ENCODE peak calls at places on chromosomes 3 and 15, in ten cellular contexts. U is central memory CD4-positive, alpha-beta T cell; S is NCI-H1105 treated with DMSO at 0.1 percent for 48 hours; C is lower lobe of right lung; Q is stimulated activated CD8-positive, alpha-beta memory T cell treated with anti-CD3 and anti-CD28 coated beads, Interleukin-15, amount 100 ng/mL, for 24 hours; F is NCI-H524; W is stimulated activated CD4-positive, alpha-beta T cell treated with anti-CD3 and anti-CD28 coated beads, TNF-alpha, amount 100 ng/mL, for 4 hours; H is right cardiac atrium; I is hepatocyte; O is fibroblast of lung. V is an unnamed sample.

GRCh38 chr3:115922681-115923347 is 299.5 kb downstream of the GAP43 start:
- DNase-seq in W (no peak), C (no peak), S (peak), Q (no peak), F (peak), U (no peak), H (no peak), O (peak), I (peak), V (peak)

GRCh38 chr3:65810277-65810676 is 228.4 kb downstream of the MAGI1 start:
- DNase-seq in H (no peak), S (no peak), W (no peak), O (no peak), C (no peak), I (no peak), U (no peak), Q (no peak), F (no peak), V (peak)

GRCh38 chr3:43405888-43406636 is 119.7 kb downstream of the SNRK start:
- DNase-seq in Q (no peak), I (peak), U (no peak), O (peak), F (no peak), C (no peak), S (no peak), W (no peak), H (no peak), V (no peak)

GRCh38 chr3:188486952-188487351 is 333.0 kb downstream of the LPP start:
- DNase-seq in I (no peak), S (no peak), W (no peak), F (no peak), U (no peak), C (no peak), Q (no peak), H (no peak), O (no peak), V (no peak)

GRCh38 chr3:188518416-188518815 is 364.5 kb downstream of the LPP start:
- DNase-seq in F (no peak), C (no peak), O (no peak), S (no peak), W (no peak), I (no peak), U (no peak), H (no peak), Q (no peak), V (no peak)

GRCh38 chr15:25345943-25346342 is 92.9 kb downstream of the UBE3A start:
- DNase-seq in Q (no peak), C (no peak), S (peak), H (peak), F (no peak), O (peak), W (no peak), U (no peak), I (no peak), V (peak)

GRCh38 chr15:42577514-42578031 is 2.2 kb downstream of the STARD9 start:
- DNase-seq in W (no peak), S (no peak), I (no peak), O (peak), Q (no peak), U (no peak), H (no peak), C (no peak), F (peak), V (peak)

GRCh38 chr3:105108823-105109222 is 257.9 kb upstream of the ALCAM start:
- DNase-seq in F (no peak), U (no peak), I (no peak), Q (no peak), C (no peak), W (no peak), S (no peak), O (peak), H (no peak), V (no peak)

GRCh38 chr3:55166577-55167555 is 239.0 kb upstream of the LRTM1 start:
- DNase-seq in W (no peak), O (peak), C (no peak), U (no peak), Q (no peak), S (no peak), I (no peak), F (no peak), H (no peak), V (no peak)

GRCh38 chr3:138245026-138245425 is 57.9 kb downstream of the ARMC8 start:
- DNase-seq in U (no peak), S (no peak), I (no peak), F (no peak), Q (no peak), O (no peak), C (no peak), W (no peak), H (no peak), V (no peak)

GRCh38 chr3:43239755-43240154 is 46.6 kb upstream of the SNRK start:
- DNase-seq in Q (no peak), U (no peak), I (no peak), S (no peak), F (no peak), H (no peak), C (no peak), W (no peak), O (no peak), V (no peak)

GRCh38 chr3:41362638-41363559 is 163.6 kb downstream of the CTNNB1 start:
- DNase-seq in I (peak), S (no peak), C (no peak), H (peak), O (no peak), U (no peak), F (peak), W (no peak), Q (no peak), V (peak)

GRCh38 chr3:108838411-108838810 is 15.8 kb downstream of the TRAT1 start:
- DNase-seq in S (no peak), Q (no peak), I (no peak), H (no peak), O (no peak), U (peak), C (no peak), F (no peak), W (no peak), V (no peak)

GRCh38 chr3:72086051-72086711 is 301.2 kb upstream of the PROK2 start:
- DNase-seq in Q (no peak), I (peak), U (no peak), W (no peak), F (no peak), S (no peak), C (no peak), H (no peak), O (peak), V (no peak)

GRCh38 chr3:192444096-192444790 is 283.1 kb downstream of the FGF12 start:
- DNase-seq in H (peak), O (peak), W (no peak), F (peak), C (peak), S (peak), U (no peak), I (peak), Q (peak), V (peak)

GRCh38 chr3:133441867-133442270 is 42.0 kb downstream of the BFSP2 start:
- DNase-seq in H (no peak), C (no peak), O (no peak), Q (no peak), I (no peak), S (no peak), U (no peak), F (no peak), W (no peak), V (no peak)

GRCh38 chr3:186476044-186476468 is 68.1 kb downstream of the CRYGS start:
- DNase-seq in S (no peak), C (no peak), H (no peak), O (peak), W (no peak), F (no peak), I (no peak), Q (no peak), U (no peak), V (no peak)

GRCh38 chr3:164608554-164609276 is 469.6 kb downstream of the SI start:
- DNase-seq in I (no peak), S (no peak), C (no peak), F (no peak), Q (no peak), U (no peak), O (no peak), H (no peak), W (no peak), V (no peak)

GRCh38 chr3:12479919-12480425 is 4.3 kb upstream of the TSEN2 start:
- DNase-seq in U (peak), W (no peak), Q (no peak), C (no peak), I (peak), O (peak), F (peak), S (peak), H (peak), V (peak)

GRCh38 chr3:43996379-43997301 is 245.0 kb upstream of the TOPAZ1 start:
- DNase-seq in U (no peak), S (peak), C (peak), I (peak), W (no peak), Q (no peak), F (peak), H (no peak), O (no peak), V (peak)

GRCh38 chr3:46649436-46649835 is 37.1 kb downstream of the FAM240A start:
- DNase-seq in Q (no peak), U (no peak), C (no peak), H (no peak), F (no peak), W (no peak), I (no peak), O (peak), S (no peak), V (no peak)

V was measured in AG08395.